ENCODE peak calls at places on chromosomes 13 and 19, in four cellular contexts. N is lung, G is AG10803, F is left lung. O is an unnamed sample.

GRCh38 chr19:9485140-9485539 is 13.3 kb downstream of the ZNF560 start:
- DNase-seq in F (no peak), G (no peak), N (no peak), O (no peak)

GRCh38 chr19:31127132-31127967 is 221.9 kb downstream of the TSHZ3 start:
- DNase-seq in G (peak), F (no peak), N (no peak), O (no peak)

GRCh38 chr19:4495471-4495870 is 22.8 kb downstream of the PLIN4 start:
- DNase-seq in F (no peak), N (no peak), G (no peak), O (no peak)

GRCh38 chr13:46804391-46804815 is 7.4 kb upstream of the ESD start:
- DNase-seq in N (no peak), F (peak), G (peak), O (no peak)

GRCh38 chr19:29675650-29676186 is 10.5 kb downstream of the PLEKHF1 start:
- DNase-seq in N (no peak), G (no peak), F (peak), O (no peak)

GRCh38 chr13:50910483-50910805 is 853 bp downstream of the RNASEH2B start:
- DNase-seq in N (no peak), G (peak), F (no peak), O (no peak)

GRCh38 chr19:48780684-48781391 is 25.5 kb downstream of the FGF21 start:
- DNase-seq in F (no peak), N (no peak), G (peak), O (peak)

GRCh38 chr13:26541678-26542553 is 15.6 kb upstream of the WASF3 start:
- DNase-seq in F (no peak), N (no peak), G (no peak), O (no peak)

GRCh38 chr19:32124585-32124984 is 220.8 kb upstream of the ZNF507 start:
- DNase-seq in N (peak), F (peak), G (no peak), O (no peak)

GRCh38 chr19:29878973-29879654 is 62.9 kb upstream of the URI1 start:
- DNase-seq in N (no peak), F (no peak), G (peak), O (peak)

GRCh38 chr13:45300190-45300985 is 40.6 kb downstream of the TPT1 start:
- DNase-seq in G (no peak), F (no peak), N (no peak), O (no peak)

GRCh38 chr13:30816733-30817132 is 81.4 kb downstream of the ALOX5AP start:
- DNase-seq in F (no peak), G (no peak), N (no peak), O (no peak)

GRCh38 chr13:97434417-97435296 is 688 bp downstream of the RAP2A start:
- DNase-seq in G (no peak), F (no peak), N (peak), O (peak)

GRCh38 chr19:13748169-13748884 is 16.0 kb upstream of the MRI1 start:
- DNase-seq in G (peak), N (no peak), F (no peak), O (peak)

GRCh38 chr19:15562861-15563260 is 52.2 kb upstream of the CYP4F8 start:
- DNase-seq in G (peak), F (no peak), N (no peak), O (no peak)

GRCh38 chr19:18464646-18465045 is 26.7 kb upstream of the ISYNA1 start:
- DNase-seq in F (peak), N (peak), G (peak), O (peak)

GRCh38 chr19:55095260-55096060 is 19.8 kb downstream of the EPS8L1 start:
- DNase-seq in G (no peak), N (no peak), F (no peak), O (no peak)

GRCh38 chr13:32905864-32906180 is 110.4 kb upstream of the KL start:
- DNase-seq in N (no peak), F (no peak), G (peak), O (no peak)

GRCh38 chr13:43232866-43233265 is 209.5 kb downstream of the DNAJC15 start:
- DNase-seq in F (no peak), N (no peak), G (peak), O (no peak)

GRCh38 chr19:10431254-10431942 is 11.1 kb downstream of the PDE4A start:
- DNase-seq in N (peak), G (peak), F (no peak), O (peak)

GRCh38 chr13:113754691-113755090 is 4.3 kb upstream of the TMEM255B start:
- DNase-seq in G (no peak), F (no peak), N (no peak), O (no peak)

GRCh38 chr19:15332311-15332996 is at the start of gene BRD4:
- DNase-seq in N (peak), G (peak), F (peak), O (peak)

GRCh38 chr13:52130641-52131040 is 1.8 kb upstream of the NEK5 start:
- DNase-seq in G (no peak), N (no peak), F (no peak), O (no peak)

GRCh38 chr13:28983661-28984060 is 163.5 kb downstream of the MTUS2 start:
- DNase-seq in G (no peak), F (no peak), N (no peak), O (peak)

GRCh38 chr19:19021115-19021514 is 12.2 kb downstream of the SUGP2 start:
- DNase-seq in F (no peak), N (no peak), G (peak), O (no peak)

GRCh38 chr13:87779451-87779850 is 108.3 kb downstream of the SLITRK5 start:
- DNase-seq in F (no peak), N (no peak), G (no peak), O (no peak)

GRCh38 chr19:44893704-44894103 is 2.6 kb downstream of the TOMM40 start:
- DNase-seq in G (no peak), F (no peak), N (no peak), O (no peak)

GRCh38 chr19:12933287-12934072 is at the start of gene FARSA:
- DNase-seq in N (peak), G (peak), F (peak), O (peak)

GRCh38 chr13:113953561-113953960 is 20.3 kb downstream of the C13orf46 start:
- DNase-seq in G (no peak), F (peak), N (no peak), O (no peak)

DNA sequence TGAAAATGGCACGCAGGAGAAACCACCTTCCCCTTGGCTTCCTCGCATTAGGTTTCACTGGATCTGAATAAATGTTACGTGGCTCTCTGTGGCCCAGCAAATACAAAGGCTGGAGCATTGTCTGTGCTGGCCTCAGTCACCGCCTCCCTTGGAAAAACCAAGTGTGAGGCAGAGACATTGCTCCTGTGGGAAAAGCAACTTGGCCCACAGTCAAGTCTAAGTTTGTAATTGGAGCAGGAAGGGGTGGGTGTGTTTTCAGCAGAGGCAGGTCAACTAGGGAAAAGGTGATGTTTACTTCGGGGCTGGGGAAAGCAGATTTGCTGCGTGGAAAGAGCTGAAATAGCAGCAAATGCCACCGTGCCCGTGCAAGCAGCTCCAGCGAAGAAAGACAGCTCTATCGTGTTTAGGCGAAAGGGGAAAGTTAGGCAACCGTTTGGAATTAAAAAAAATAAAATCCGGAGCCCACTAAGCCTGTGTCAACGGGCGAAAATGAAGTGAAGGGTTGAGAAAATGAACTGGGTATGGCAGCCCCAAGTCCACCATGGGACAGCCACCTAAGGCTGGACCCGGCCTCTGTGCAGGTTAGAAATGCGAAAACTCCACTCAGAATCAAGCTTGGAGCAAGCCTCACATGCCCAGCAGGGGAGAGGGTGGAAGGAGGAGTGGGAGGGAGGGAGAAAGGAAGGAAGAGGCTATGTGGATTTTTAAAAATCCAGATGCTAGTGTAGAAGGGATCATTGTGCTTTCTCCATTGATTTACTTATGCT is 101.4 kb downstream of the IRS2 start:
- DNase-seq in F (no peak), G (no peak), N (no peak), O (peak)
- H3K4me3 ChIP-seq in F (no peak), G (no peak), N (no peak), O (no peak)

GRCh38 chr19:17406887-17407196 is 1.4 kb upstream of the BST2 start:
- DNase-seq in F (no peak), N (no peak), G (no peak), O (no peak)

GRCh38 chr19:17404015-17404414 is 1.4 kb downstream of the BST2 start:
- DNase-seq in N (no peak), G (no peak), F (no peak), O (no peak)

GRCh38 chr19:17405250-17406038 is at the start of gene BST2:
- DNase-seq in F (peak), N (peak), G (peak), O (peak)

GRCh38 chr19:17404621-17405249 is 695 bp downstream of the BST2 start:
- DNase-seq in F (no peak), N (no peak), G (no peak), O (no peak)

DNA sequence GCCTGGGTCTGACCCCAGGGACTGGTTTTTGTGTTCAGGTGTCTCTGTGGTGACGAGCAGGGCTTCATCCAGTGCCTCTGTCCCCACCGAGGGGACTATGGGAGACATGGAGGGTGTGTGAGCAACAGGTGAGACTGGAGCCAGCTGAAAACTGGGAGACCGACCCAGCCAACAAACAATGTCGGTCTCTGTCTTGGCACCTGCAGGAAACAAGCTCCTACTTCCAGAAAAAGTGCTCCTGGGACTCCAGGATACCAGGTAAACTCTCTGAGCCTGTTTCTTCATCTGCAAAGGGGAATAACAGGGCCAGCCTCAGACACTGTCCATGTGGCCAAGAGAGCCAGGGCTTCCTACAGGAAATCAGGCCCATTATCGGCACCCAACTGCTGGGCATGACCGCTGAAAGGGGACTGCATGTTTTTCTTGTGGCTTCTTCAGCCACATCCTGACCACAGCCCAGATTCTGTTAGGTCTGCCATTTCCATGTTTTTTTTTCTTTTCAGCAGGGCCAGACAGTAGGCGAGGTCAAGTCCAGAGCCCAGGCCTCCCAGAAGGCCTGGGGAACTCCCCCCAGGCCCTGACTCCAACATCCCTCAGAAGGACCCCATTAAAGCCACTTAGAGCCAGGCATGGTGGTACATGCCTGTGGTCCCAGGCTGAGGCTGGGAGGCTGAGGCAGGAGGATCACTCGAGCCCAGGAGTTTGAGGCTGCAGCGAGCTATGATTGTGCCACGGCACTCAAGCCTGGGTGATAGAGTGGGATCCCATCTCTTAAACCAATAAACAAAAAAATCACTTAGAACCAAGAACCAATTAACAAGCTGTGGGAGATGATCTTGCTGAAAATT is 833 bp upstream of the BST2 start:
- DNase-seq in N (no peak), F (no peak), G (peak), O (no peak)
- H3K4me3 ChIP-seq in N (peak), F (peak), G (no peak), O (no peak)

GRCh38 chr19:2058570-2059421 is 7.8 kb upstream of the MKNK2 start:
- DNase-seq in F (no peak), N (no peak), G (no peak), O (no peak)
- H3K4me3 ChIP-seq in F (no peak), N (no peak), G (no peak), O (no peak)

GRCh38 chr19:53871448-53871847 is 3.8 kb downstream of the MYADM start:
- DNase-seq in N (no peak), F (no peak), G (no peak), O (no peak)
- H3K4me3 ChIP-seq in N (no peak), F (no peak), G (no peak), O (no peak)

GRCh38 chr13:108558489-108558888 is 70.9 kb upstream of the MYO16 start:
- DNase-seq in G (no peak), F (no peak), N (no peak), O (no peak)
- H3K4me3 ChIP-seq in G (no peak), F (no peak), N (no peak), O (no peak)

GRCh38 chr13:102401305-102401704 is 543 bp downstream of the FGF14 start:
- DNase-seq in N (no peak), F (no peak), G (peak), O (no peak)

GRCh38 chr13:102402292-102402691 is 444 bp upstream of the FGF14 start:
- DNase-seq in F (peak), G (no peak), N (no peak), O (peak)

GRCh38 chr13:102399791-102400618 is 1.8 kb downstream of the FGF14 start:
- DNase-seq in F (peak), G (peak), N (no peak), O (peak)

GRCh38 chr13:102400619-102401125 is 1.2 kb downstream of the FGF14 start:
- DNase-seq in G (no peak), F (peak), N (peak), O (no peak)

DNA sequence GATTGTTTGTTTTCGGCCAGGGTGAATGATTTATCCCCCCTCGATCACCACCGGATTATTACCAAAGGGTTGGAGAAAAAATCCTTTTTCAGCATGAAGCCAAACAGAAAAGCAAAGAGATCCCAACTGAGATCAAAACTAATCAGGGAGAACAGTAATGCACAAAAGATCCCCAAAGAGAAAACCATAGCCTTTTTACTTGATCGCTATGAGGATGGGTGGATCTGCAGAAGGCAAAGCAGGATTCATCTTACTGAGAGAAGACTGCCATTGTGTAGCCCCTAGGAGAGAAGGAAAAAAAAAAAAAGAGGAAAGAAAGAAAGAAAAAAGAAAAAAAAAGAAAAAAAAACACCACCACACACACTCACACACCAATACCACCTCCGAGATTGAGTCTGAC is at the start of gene FGF14:
- DNase-seq in F (no peak), G (no peak), N (no peak), O (no peak)
- H3K4me3 ChIP-seq in F (peak), G (peak), N (peak), O (no peak)

GRCh38 chr13:107210216-107211010 is 642.5 kb upstream of the ARGLU1 start:
- DNase-seq in N (no peak), F (no peak), G (peak), O (no peak)
- H3K4me3 ChIP-seq in N (no peak), F (no peak), G (peak), O (no peak)

GRCh38 chr19:49801966-49802661 is 11.0 kb downstream of the FUZ start:
- DNase-seq in N (peak), F (no peak), G (peak), O (peak)
- H3K4me3 ChIP-seq in N (no peak), F (peak), G (peak), O (no peak)